ENCODE peak calls at places on chromosomes 7 and 10, in eight cellular contexts. I is Peyer's patch; O is mammary epithelial cell; S is HCT116; K is astrocyte of the cerebellum; U is activated CD8-positive, alpha-beta T cell treated with anti-CD3 and anti-CD28 coated beads for 36 hours; L is IMR-90; Z is fibroblast of the aortic adventitia. J is an unnamed sample.

GRCh38 chr7:107079212-107079940 is 34.9 kb downstream of the PRKAR2B start:
- DNase-seq in I (no peak), O (no peak), S (no peak), K (no peak), U (no peak), L (no peak), Z (no peak), J (no peak)

GRCh38 chr10:89744021-89744420 is 42.6 kb downstream of the KIF20B start:
- DNase-seq in I (no peak), O (no peak), S (no peak), K (peak; percentile 6), U (no peak), L (peak; percentile 55), Z (peak; percentile 40), J (no peak)

GRCh38 chr10:99612167-99612831 is 7.9 kb downstream of the SLC25A28 start:
- DNase-seq in I (no peak), O (peak; percentile 62), S (peak; percentile 59), K (peak; percentile 41), U (peak; percentile 26), L (peak; percentile 62), Z (peak; percentile 73), J (peak; percentile 45)

GRCh38 chr7:43537765-43538403 is 45.0 kb upstream of the STK17A start:
- DNase-seq in I (no peak), O (no peak), S (no peak), K (peak; percentile 40), U (no peak), L (no peak), Z (peak; percentile 44), J (no peak)

GRCh38 chr7:1056006-1056784 is 11.8 kb downstream of the GPR146 start:
- DNase-seq in I (no peak), O (peak; percentile 56), S (no peak), K (no peak), U (no peak), L (no peak), Z (no peak), J (no peak)

GRCh38 chr10:73156054-73156453 is 11.8 kb downstream of the ECD start:
- DNase-seq in I (no peak), O (no peak), S (no peak), K (no peak), U (no peak), L (no peak), Z (no peak), J (no peak)

GRCh38 chr7:108200326-108200725 is 70.2 kb upstream of the LAMB4 start:
- DNase-seq in I (no peak), O (peak; percentile 79), S (no peak), K (no peak), U (no peak), L (peak; percentile 30), Z (no peak), J (no peak)

GRCh38 chr7:99562832-99563231 is 4.4 kb downstream of the ZNF655 start:
- DNase-seq in I (no peak), O (peak; percentile 97), S (peak; percentile 96), K (peak; percentile 96), U (peak; percentile 74), L (peak; percentile 100), Z (peak; percentile 98), J (peak; percentile 31)

GRCh38 chr10:124511205-124512039 is 49.8 kb downstream of the LHPP start:
- DNase-seq in I (no peak), O (no peak), S (no peak), K (no peak), U (peak; percentile 48), L (no peak), Z (no peak), J (no peak)

GRCh38 chr7:21767300-21767900 is 178.3 kb downstream of the CDCA7L start:
- DNase-seq in I (no peak), O (peak; percentile 71), S (peak; percentile 91), K (peak; percentile 70), U (peak; percentile 43), L (peak; percentile 24), Z (peak; percentile 60), J (peak; percentile 19)

GRCh38 chr7:158664406-158664805 is 40.2 kb downstream of the NCAPG2 start:
- DNase-seq in I (no peak), O (no peak), S (no peak), K (no peak), U (no peak), L (no peak), Z (no peak), J (no peak)

GRCh38 chr7:128121731-128122576 is 90.7 kb upstream of the LRRC4 start:
- DNase-seq in I (no peak), O (no peak), S (no peak), K (no peak), U (no peak), L (no peak), Z (peak; percentile 51), J (no peak)

GRCh38 chr7:157907998-157908782 is 571.4 kb downstream of the DNAJB6 start:
- DNase-seq in I (peak; percentile 32), O (no peak), S (no peak), K (no peak), U (no peak), L (no peak), Z (no peak), J (no peak)

GRCh38 chr7:42991024-42991423 is 58.8 kb downstream of the MRPL32 start:
- DNase-seq in I (no peak), O (no peak), S (no peak), K (no peak), U (no peak), L (no peak), Z (no peak), J (no peak)

GRCh38 chr7:138843632-138844580 is 45.9 kb upstream of the ATP6V0A4 start:
- DNase-seq in I (no peak), O (no peak), S (no peak), K (no peak), U (no peak), L (no peak), Z (peak; percentile 24), J (no peak)

GRCh38 chr7:143885951-143886350 is 16.0 kb downstream of the TCAF1 start:
- DNase-seq in I (no peak), O (no peak), S (no peak), K (no peak), U (no peak), L (no peak), Z (no peak), J (no peak)

GRCh38 chr10:93995598-93996271 is 2.0 kb downstream of the PLCE1 start:
- DNase-seq in I (no peak), O (peak; percentile 64), S (no peak), K (peak; percentile 80), U (no peak), L (peak; percentile 68), Z (peak; percentile 73), J (peak; percentile 51)

GRCh38 chr10:22309180-22310000 is 6.8 kb upstream of the COMMD3 start:
- DNase-seq in I (no peak), O (no peak), S (no peak), K (no peak), U (no peak), L (no peak), Z (no peak), J (no peak)

GRCh38 chr10:95176101-95176500 is 17.9 kb upstream of the ACSM6 start:
- DNase-seq in I (no peak), O (no peak), S (no peak), K (no peak), U (no peak), L (no peak), Z (no peak), J (no peak)

GRCh38 chr7:100022621-100023020 is 7.2 kb downstream of the ZKSCAN1 start:
- DNase-seq in I (no peak), O (peak; percentile 55), S (no peak), K (no peak), U (no peak), L (no peak), Z (no peak), J (peak; percentile 88)

GRCh38 chr7:142788303-142789286 is 17.8 kb downstream of the PRSS2 start:
- DNase-seq in I (no peak), O (no peak), S (no peak), K (no peak), U (peak; percentile 17), L (no peak), Z (no peak), J (no peak)

DNA sequence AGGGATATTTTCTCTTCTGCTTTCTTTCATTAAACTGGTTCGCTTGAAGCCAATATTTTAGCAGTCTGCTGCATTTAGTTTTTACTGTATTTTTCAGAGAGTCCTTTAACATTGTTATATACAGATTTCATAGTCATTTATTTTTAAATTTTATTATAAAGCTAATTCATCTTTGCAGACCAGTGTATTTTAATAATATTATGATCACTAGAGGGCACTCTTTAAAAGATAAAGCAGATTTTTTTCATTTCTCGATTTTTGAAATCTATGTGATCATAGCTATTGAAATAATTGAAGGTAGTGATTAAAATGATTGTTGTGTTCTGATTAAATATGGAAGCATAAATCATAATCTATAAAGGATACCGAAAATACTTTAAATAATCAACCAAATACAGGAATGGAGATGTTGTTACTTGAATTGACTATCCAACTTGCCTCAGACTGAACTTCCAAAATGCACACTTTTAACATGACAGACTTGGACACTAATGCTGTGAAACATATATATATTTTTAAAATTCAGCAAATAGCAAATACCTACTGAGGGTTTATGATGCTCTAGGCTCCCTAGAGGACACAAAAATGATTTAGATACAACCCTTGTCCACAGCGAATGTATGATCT is 35.2 kb downstream of the ST7 start:
- DNase-seq in I (no peak), O (no peak), S (no peak), K (no peak), U (no peak), L (no peak), Z (no peak), J (no peak)
- TF ChIP-seq CTCF in I (peak; percentile 21), O (peak; percentile 19), S (no peak), K (no peak), U (peak; percentile 63), L (peak; percentile 50), Z (peak; percentile 23), J (no peak)

GRCh38 chr10:122213766-122214165 is 57.3 kb upstream of the BTBD16 start:
- DNase-seq in I (no peak), O (no peak), S (no peak), K (no peak), U (no peak), L (no peak), Z (no peak), J (no peak)
- TF ChIP-seq CTCF in I (no peak), O (no peak), S (no peak), K (no peak), U (no peak), L (no peak), Z (no peak), J (no peak)

GRCh38 chr10:17872191-17873091 is 63.3 kb downstream of the MRC1 start:
- DNase-seq in I (no peak), O (peak; percentile 8), S (peak; percentile 23), K (peak; percentile 6), U (peak; percentile 16), L (peak; percentile 21), Z (peak; percentile 51), J (peak; percentile 22)
- TF ChIP-seq CTCF in I (peak; percentile 68), O (peak; percentile 36), S (peak; percentile 54), K (peak; percentile 38), U (no peak), L (peak; percentile 39), Z (peak; percentile 40), J (peak; percentile 26)

DNA sequence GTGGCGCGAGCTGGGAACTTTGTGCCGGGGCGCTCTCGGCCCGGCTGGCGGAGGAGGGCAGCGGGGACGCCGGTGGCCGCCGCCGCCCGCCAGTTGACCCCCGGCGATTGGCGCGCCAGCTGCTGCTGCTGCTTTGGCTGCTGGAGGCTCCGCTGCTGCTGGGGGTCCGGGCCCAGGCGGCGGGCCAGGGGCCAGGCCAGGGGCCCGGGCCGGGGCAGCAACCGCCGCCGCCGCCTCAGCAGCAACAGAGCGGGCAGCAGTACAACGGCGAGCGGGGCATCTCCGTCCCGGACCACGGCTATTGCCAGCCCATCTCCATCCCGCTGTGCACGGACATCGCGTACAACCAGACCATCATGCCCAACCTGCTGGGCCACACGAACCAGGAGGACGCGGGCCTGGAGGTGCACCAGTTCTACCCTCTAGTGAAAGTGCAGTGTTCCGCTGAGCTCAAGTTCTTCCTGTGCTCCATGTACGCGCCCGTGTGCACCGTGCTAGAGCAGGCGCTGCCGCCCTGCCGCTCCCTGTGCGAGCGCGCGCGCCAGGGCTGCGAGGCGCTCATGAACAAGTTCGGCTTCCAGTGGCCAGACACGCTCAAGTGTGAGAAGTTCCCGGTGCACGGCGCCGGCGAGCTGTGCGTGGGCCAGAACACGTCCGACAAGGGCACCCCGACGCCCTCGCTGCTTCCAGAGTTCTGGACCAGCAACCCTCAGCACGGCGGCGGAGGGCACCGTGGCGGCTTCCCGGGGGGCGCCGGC is 870 bp downstream of the FZD1 start:
- DNase-seq in I (peak; percentile 75), O (peak; percentile 79), S (no peak), K (peak; percentile 45), U (peak; percentile 14), L (peak; percentile 74), Z (peak; percentile 74), J (peak; percentile 43)
- TF ChIP-seq CTCF in I (no peak), O (no peak), S (no peak), K (no peak), U (no peak), L (no peak), Z (no peak), J (no peak)